ENCODE peak calls at places on chromosomes 6 and 20, in ten cellular contexts. Q is stimulated activated CD4-positive, alpha-beta T cell treated with anti-CD3 and anti-CD28 coated beads, Interleukin-1b, Interleukin-23, amount 100 ng/mL, for 24 hours; P is activated T-cell treated with anti-CD3 and anti-CD28 coated beads for 1 hour; Y is CD8-positive, alpha-beta T cell; R is HS-5; J is endothelial cell; C is activated CD4-positive, alpha-beta T cell treated with anti-CD3 and anti-CD28 coated beads, Interleukin-2, amount 10 ng/mL, durations not matched to agents 7 days and 5 days; M is Peyer's patch; S is Calu3; O is dermis microvascular lymphatic vessel endothelial cell. V is an unnamed sample.

GRCh38 chr20:62787866-62788265 is 8.4 kb upstream of the MRGBP start:
- DNase-seq in Q (no peak), P (no peak), Y (no peak), R (no peak), J (no peak), C (no peak), M (no peak), S (no peak), O (no peak), V (no peak)

GRCh38 chr6:121430514-121431460 is 4.7 kb upstream of the GJA1 start:
- DNase-seq in Q (no peak), P (no peak), Y (no peak), R (peak; percentile 14), J (no peak), C (no peak), M (no peak), S (peak; percentile 23), O (no peak), V (no peak)

GRCh38 chr20:59356662-59357061 is 56.3 kb downstream of the EDN3 start:
- DNase-seq in Q (no peak), P (no peak), Y (no peak), R (no peak), J (no peak), C (no peak), M (no peak), S (no peak), O (no peak), V (no peak)

GRCh38 chr6:10412165-10412947 is 2.5 kb downstream of the TFAP2A start:
- DNase-seq in Q (peak; percentile 7), P (no peak), Y (no peak), R (peak; percentile 62), J (no peak), C (peak; percentile 52), M (no peak), S (peak; percentile 75), O (no peak), V (peak; percentile 57)

GRCh38 chr6:18334251-18334650 is 52.9 kb upstream of the RNF144B start:
- DNase-seq in Q (no peak), P (no peak), Y (no peak), R (no peak), J (no peak), C (no peak), M (no peak), S (no peak), O (no peak), V (no peak)

GRCh38 chr20:50844430-50845100 is 49.7 kb downstream of the BCAS4 start:
- DNase-seq in Q (no peak), P (peak; percentile 30), Y (peak; percentile 47), R (peak; percentile 43), J (no peak), C (peak; percentile 41), M (peak; percentile 34), S (peak; percentile 91), O (peak; percentile 69), V (no peak)

GRCh38 chr20:3572151-3572550 is 91.0 kb downstream of the GFRA4 start:
- DNase-seq in Q (no peak), P (no peak), Y (no peak), R (no peak), J (no peak), C (no peak), M (no peak), S (no peak), O (peak; percentile 20), V (no peak)

GRCh38 chr20:46751856-46752255 is 42.4 kb downstream of the SLC2A10 start:
- DNase-seq in Q (no peak), P (no peak), Y (no peak), R (no peak), J (no peak), C (no peak), M (no peak), S (no peak), O (no peak), V (no peak)

GRCh38 chr20:62633571-62634329 is 8.6 kb upstream of the SLCO4A1 start:
- DNase-seq in Q (no peak), P (no peak), Y (no peak), R (no peak), J (no peak), C (no peak), M (no peak), S (no peak), O (no peak), V (no peak)

V was measured in immature natural killer cell.